ENCODE peak calls at places on chromosomes 4 and X, in seven cellular contexts. U, W, T, H, Q, C and I are unnamed samples. For H3K9me3, the result is how much of the 10 kb centered on the place peaks cover.

GRCh38 chr4:123096038-123096437 is 173.6 kb upstream of the NUDT6 start:
- DNase-seq in U (no peak), H (no peak), C (no peak), W (no peak), T (no peak), Q (no peak), I (no peak)

GRCh38 chr4:140557831-140558435 is 10.8 kb downstream of the UCP1 start:
- DNase-seq in W (no peak), H (no peak), Q (no peak), C (no peak), U (peak), T (no peak), I (no peak)

GRCh38 chr4:108787724-108788123 is 24.9 kb upstream of the ETNPPL start:
- DNase-seq in H (no peak), U (no peak), T (no peak), W (no peak), C (no peak), Q (no peak), I (no peak)

GRCh38 chrX:2549874-2550273 is 49.1 kb upstream of the DHRSX start:
- DNase-seq in C (no peak), U (peak), Q (no peak), T (no peak), H (no peak), W (no peak), I (no peak)

GRCh38 chrX:20060961-20061868 is 55.5 kb downstream of the MAP7D2 start:
- DNase-seq in W (no peak), T (no peak), C (no peak), H (no peak), U (no peak), Q (no peak), I (no peak)

GRCh38 chr4:141223418-141223817 is 2.7 kb downstream of the ZNF330 start:
- DNase-seq in C (no peak), W (no peak), H (no peak), U (no peak), T (no peak), Q (no peak), I (no peak)

GRCh38 chrX:70033348-70033747 is 16.4 kb downstream of the AWAT2 start:
- DNase-seq in H (no peak), C (no peak), T (no peak), Q (no peak), W (peak), U (no peak), I (no peak)

GRCh38 chr4:101292901-101293300 is 54.4 kb downstream of the PPP3CA start:
- DNase-seq in T (no peak), Q (no peak), H (no peak), C (no peak), W (no peak), U (no peak), I (no peak)

GRCh38 chrX:10634681-10635161 is 14.3 kb upstream of the MID1 start:
- DNase-seq in U (no peak), W (no peak), H (no peak), C (no peak), Q (no peak), T (no peak), I (no peak)

GRCh38 chr4:104967034-104967401 is 179.7 kb upstream of the TET2 start:
- DNase-seq in Q (no peak), C (no peak), W (no peak), T (no peak), H (no peak), U (peak), I (no peak)

GRCh38 chrX:34578237-34578636 is 78.8 kb downstream of the TMEM47 start:
- DNase-seq in U (no peak), C (no peak), T (no peak), W (no peak), Q (no peak), H (no peak), I (peak)

GRCh38 chrX:97021680-97022079 is 138.0 kb downstream of the RPA4 start:
- DNase-seq in H (no peak), T (no peak), U (no peak), Q (no peak), W (no peak), C (no peak), I (no peak)

GRCh38 chrX:101219840-101220191 is 230 bp downstream of the DRP2 start:
- DNase-seq in W (no peak), Q (no peak), U (no peak), T (no peak), C (no peak), H (no peak), I (no peak)

GRCh38 chr4:101191302-101192098 is 155.8 kb downstream of the PPP3CA start:
- DNase-seq in T (peak), W (peak), H (peak), Q (no peak), C (peak), U (peak), I (peak)

GRCh38 chr4:7332216-7333023 is 102.3 kb downstream of the PSAPL1 start:
- DNase-seq in U (no peak), T (no peak), H (peak), W (no peak), Q (no peak), C (peak), I (peak)

GRCh38 chr4:3760346-3760745 is 5.8 kb upstream of the ADRA2C start:
- DNase-seq in W (no peak), Q (no peak), U (no peak), C (no peak), H (no peak), T (no peak), I (no peak)

GRCh38 chr4:146495277-146495676 is 26.5 kb downstream of the SLC10A7 start:
- DNase-seq in T (no peak), W (no peak), Q (no peak), C (no peak), U (no peak), H (no peak), I (no peak)

GRCh38 chr4:82561745-82562552 is at the start of gene TMEM150C:
- DNase-seq in H (peak), W (no peak), T (peak), Q (no peak), U (no peak), C (peak), I (peak)

GRCh38 chr4:56387023-56388001 is at the start of gene AASDH:
- DNase-seq in T (peak), H (peak), U (peak), C (peak), W (peak), Q (peak), I (peak)

GRCh38 chr4:89196056-89196674 is 84.8 kb downstream of the TIGD2 start:
- DNase-seq in W (no peak), Q (no peak), U (no peak), T (no peak), H (no peak), C (no peak), I (no peak)

GRCh38 chrX:78957049-78957767 is 12.0 kb downstream of the P2RY10 start:
- DNase-seq in C (no peak), W (no peak), H (no peak), U (no peak), T (no peak), Q (no peak), I (no peak)

GRCh38 chrX:63930140-63930539 is 145.1 kb upstream of the ARHGEF9 start:
- DNase-seq in T (no peak), C (peak), W (no peak), H (no peak), U (no peak), Q (no peak), I (no peak)

GRCh38 chr4:27364509-27364908 is 503.9 kb downstream of the STIM2 start:
- DNase-seq in T (no peak), W (no peak), Q (no peak), H (no peak), C (no peak), U (no peak), I (no peak)

GRCh38 chrX:150935466-150935865 is 37.0 kb upstream of the CD99L2 start:
- DNase-seq in U (no peak), T (no peak), C (no peak), W (no peak), H (no peak), Q (no peak), I (peak)

GRCh38 chr4:94934201-94934600 is 176.4 kb downstream of the BMPR1B start:
- DNase-seq in Q (no peak), U (no peak), W (no peak), T (no peak), H (no peak), C (no peak), I (no peak)

GRCh38 chrX:48676893-48677270 is 6.7 kb upstream of the WAS start:
- DNase-seq in Q (no peak), W (no peak), T (no peak), C (no peak), H (no peak), U (no peak), I (no peak)

DNA sequence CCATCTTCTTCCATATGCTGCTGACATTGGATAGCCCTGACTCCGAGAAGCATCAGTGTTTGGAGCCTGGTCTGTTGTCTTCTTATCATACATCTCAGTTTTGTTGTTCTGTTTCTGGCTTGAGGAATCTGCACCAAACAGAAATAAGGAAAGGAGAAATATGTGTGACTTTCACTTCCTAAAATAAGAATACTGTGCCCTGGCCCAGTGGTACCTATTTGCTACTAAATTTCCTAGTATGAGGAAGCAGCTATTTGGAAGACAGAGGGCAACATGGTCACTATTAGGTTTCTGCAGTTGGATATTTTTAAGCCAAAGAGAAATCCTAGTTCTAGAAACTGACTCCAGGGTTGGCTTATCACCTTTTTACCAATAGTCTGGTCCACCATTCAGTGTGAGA is 16.8 kb downstream of the CT47C1 start:
- DNase-seq in W (no peak), U (no peak), Q (no peak), H (no peak), C (no peak), T (no peak), I (no peak)
- H3K9me3 ChIP-seq in W (under half), U (under half), Q (under half), H (under half), C (under half), T (under half), I (under half)

DNA sequence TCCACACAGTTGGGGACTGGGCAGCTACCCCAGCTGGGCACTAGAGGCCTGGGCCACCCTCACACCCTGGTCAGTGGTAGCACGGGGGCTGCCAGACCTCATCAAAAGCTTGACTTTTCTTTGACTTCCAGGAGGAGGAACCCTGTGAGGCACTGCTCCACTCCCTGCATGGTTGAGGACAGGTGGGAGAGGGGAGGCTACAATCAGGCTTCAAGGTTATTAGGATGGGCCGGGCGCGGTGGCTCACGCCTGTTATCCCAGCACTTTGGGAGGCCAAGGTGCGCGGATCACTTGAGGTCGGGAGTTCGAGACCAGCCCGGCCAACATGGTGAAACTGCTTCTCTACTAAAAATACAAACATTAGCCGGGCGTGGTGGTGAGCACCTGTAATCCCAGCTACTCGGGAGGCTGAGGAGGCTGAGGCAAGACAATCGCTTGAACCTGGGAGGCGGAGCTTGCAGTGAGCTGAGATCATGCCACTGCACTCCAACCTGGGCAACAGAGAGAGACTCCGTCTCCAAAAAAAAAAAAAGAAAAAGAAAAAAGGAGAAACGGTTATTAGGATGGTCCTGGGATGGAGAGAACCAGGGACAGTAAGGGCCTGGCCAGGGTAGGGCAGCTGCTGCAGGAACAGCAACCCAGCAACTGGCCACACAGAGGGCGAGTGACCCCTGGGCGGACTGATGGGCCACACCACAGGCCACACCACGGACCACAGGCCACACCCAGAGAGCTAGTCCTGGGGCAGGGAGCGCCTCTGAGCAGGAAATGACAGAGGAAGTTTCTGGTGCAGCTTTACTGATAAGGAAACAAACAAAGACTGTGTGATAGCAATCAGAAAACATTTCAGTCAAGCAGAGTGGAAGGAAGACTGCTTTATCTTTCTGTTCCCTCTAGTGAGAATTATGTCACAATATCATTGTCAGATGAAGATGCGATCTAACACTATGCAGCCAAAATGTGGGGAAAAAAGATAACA is 20.5 kb upstream of the OPN1LW start:
- DNase-seq in W (peak), H (no peak), Q (no peak), C (no peak), T (no peak), U (peak), I (peak)
- H3K27ac ChIP-seq in W (no peak), H (no peak), Q (no peak), C (peak), T (no peak), U (no peak), I (peak)

DNA sequence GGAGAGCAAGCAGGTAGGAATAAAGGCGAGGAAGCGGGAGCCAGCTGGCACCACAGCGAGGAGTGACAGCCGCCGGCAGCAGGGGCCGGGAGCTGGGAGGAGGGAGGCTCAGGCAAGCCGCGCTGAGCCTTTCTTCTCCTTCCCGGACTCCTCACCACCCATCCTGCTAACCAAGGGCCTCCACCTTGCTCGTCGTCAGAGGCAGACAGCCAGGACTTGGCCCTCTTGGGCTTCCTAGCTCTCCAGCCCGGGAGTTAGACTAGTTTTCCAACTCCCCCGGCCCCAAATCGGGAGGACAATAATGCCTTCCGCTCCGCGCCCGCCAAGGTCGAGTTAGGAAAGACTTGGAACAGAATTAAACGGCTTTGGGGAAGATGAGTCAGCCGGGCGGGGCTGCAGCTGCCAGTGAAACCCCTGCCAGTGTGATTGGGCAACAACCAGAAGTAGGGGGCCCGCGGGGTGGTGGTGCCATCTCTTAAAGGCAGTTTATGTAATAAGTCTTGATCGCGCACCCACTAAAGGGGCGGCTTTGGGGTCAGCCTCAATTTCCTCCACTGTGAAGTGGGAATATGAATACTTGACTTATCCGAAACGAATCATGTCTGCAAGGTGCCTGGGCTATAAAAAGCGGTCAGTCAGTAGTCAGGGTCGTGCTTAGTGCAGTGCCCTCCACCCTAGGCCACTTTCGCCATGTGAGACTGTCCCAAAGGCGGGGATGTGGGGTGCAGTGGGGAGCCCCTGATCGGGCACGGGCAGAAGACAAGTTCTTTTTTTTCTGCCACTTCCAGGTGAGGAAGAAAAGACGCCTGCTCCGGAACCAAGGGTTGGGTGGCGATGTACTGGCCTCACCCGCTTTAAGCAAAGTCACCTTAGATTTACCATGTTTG is 6.7 kb upstream of the HSD17B10 start:
- DNase-seq in Q (peak), C (peak), T (peak), W (peak), U (peak), H (peak), I (peak)
- TF ChIP-seq POLR2A in Q (no peak), C (no peak), T (no peak), W (no peak), U (no peak), H (peak), I (peak)

GRCh38 chrX:146238173-146238572 is 420.5 kb downstream of the SLITRK2 start:
- DNase-seq in U (peak), T (no peak), C (no peak), Q (no peak), H (no peak), W (no peak), I (no peak)
- H3K9me3 ChIP-seq in U (under half), T (under half), C (under half), Q (under half), H (under half), W (under half), I (under half)

DNA sequence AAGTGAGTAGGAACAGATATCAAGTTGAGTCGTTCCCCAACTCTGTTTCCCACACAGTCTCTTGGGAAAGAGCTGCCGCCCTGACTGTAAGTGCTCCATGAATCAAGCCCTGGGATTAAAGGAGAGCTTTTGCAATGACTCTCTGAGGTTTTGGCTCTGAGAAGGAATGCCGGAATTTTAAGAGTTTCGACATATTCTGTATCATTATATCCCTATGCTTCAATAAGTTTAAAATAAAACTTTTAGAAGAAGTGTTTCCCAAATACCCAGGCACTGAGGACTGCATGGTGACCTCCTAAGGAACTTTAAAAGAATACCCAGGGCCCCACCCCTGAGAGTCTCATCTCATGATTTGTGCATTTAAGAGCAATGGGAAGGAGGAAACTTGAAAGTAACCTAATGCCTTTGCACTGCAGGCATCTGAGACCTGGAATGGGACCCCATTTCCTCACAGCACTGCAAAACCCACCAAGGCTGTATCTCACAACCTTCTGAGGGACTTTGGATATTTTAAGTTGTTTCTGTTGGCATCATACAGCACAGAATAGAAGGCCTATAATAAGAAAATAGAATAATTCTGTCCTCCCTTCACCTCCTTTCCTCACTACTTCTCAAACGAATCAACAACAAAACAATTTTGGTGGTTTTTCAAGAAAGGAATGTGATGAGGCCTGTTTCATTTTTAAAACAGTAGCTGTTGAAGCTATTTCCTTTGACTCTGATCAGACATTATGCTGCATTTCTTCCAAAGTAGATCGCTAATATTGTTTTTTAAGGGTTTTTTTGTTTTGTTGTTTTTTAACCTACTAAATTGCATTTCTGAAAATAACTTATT is 121.2 kb downstream of the GASK1B start:
- DNase-seq in U (no peak), Q (no peak), C (no peak), H (no peak), T (no peak), W (no peak), I (peak)
- H3K27ac ChIP-seq in U (no peak), Q (no peak), C (no peak), H (no peak), T (peak), W (peak), I (no peak)

GRCh38 chr4:114598191-114599121 is at the start of gene UGT8:
- DNase-seq in Q (peak), T (no peak), H (peak), W (peak), U (peak), C (peak), I (no peak)
- TF ChIP-seq POLR2A in Q (no peak), T (no peak), H (no peak), W (no peak), U (no peak), C (peak), I (no peak)

GRCh38 chrX:145773006-145773405 is 44.6 kb upstream of the SLITRK2 start:
- DNase-seq in U (no peak), Q (no peak), C (no peak), W (no peak), H (no peak), T (no peak), I (no peak)
- H3K9me3 ChIP-seq in U (under half), Q (under half), C (under half), W (under half), H (under half), T (under half), I (under half)

GRCh38 chrX:12961191-12961718 is 13.7 kb upstream of the TMSB4X start:
- DNase-seq in C (no peak), W (no peak), H (no peak), U (no peak), Q (no peak), T (no peak), I (no peak)
- H3K27ac ChIP-seq in C (no peak), W (no peak), H (no peak), U (no peak), Q (peak), T (no peak), I (no peak)

GRCh38 chr4:30808266-30808665 is 88.1 kb downstream of the PCDH7 start:
- DNase-seq in Q (no peak), C (no peak), W (no peak), H (no peak), U (no peak), T (no peak), I (no peak)

GRCh38 chr4:30801876-30802275 is 81.7 kb downstream of the PCDH7 start:
- DNase-seq in W (no peak), Q (no peak), U (no peak), C (no peak), T (no peak), H (no peak), I (no peak)

DNA sequence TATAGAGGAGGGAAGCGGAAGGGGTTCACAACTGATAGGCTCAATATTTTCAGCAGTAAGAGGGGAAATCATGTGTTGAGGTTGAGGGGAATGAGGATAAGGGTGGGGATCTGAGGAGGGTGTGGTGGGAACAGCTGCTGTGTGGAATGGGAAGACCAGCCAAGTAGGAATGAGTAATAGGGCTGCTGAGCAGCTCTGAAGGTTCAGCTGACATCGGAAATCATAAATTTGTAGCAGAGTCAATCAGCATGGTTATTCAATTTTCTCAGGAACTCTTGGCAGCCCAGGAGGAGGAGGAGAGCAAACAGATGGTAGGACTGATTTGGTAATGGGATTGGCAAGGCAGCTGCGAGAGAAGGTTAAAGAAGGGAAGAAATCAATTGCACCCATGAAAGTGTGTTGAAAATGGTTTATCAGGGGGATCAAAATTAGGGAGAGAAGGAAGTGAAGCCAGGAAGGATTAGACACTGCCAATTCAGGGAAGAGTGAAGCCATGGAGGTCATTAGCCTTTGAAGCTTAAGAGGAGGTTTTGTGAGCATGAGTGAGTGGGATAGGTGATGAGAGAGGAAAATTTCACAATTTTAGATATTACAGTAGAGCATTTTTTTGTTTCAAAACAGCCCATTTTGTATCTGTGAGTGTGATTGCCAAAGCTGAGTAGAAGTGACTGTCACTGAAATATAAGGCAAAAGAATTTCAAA is 82.6 kb downstream of the PCDH7 start:
- DNase-seq in W (no peak), U (no peak), H (no peak), Q (no peak), C (no peak), T (no peak), I (no peak)
- TF ChIP-seq POLR2A in W (no peak), U (no peak), H (no peak), Q (no peak), C (no peak), T (no peak), I (no peak)